ENCODE peak calls at places on chromosome 16, in eight cellular contexts. O is memory B cell; K is colonic mucosa; I is GM12891; L is mucosa of descending colon; E is GM04503; W is ascending aorta; C is activated CD4-positive, alpha-beta T cell treated with anti-CD3 and anti-CD28 coated beads, Interleukin-2, amount 10 ng/mL, durations not matched to agents 7 days and 5 days. U is an unnamed sample.

GRCh38 chr16:50709061-50709695 is 15.8 kb downstream of the NOD2 start:
- DNase-seq in L (no peak), O (no peak), W (no peak), E (no peak), C (no peak), I (no peak), K (no peak), U (no peak)

GRCh38 chr16:56332464-56333079 is 92.8 kb downstream of the AMFR start:
- DNase-seq in L (peak), I (no peak), E (no peak), C (no peak), K (peak), O (no peak), W (no peak), U (no peak)

GRCh38 chr16:17359778-17360177 is 111.0 kb downstream of the XYLT1 start:
- DNase-seq in O (no peak), W (no peak), K (no peak), C (peak), E (no peak), L (no peak), I (no peak), U (peak)

GRCh38 chr16:83955218-83956130 is 2.4 kb downstream of the OSGIN1 start:
- DNase-seq in L (no peak), I (no peak), O (no peak), E (no peak), C (no peak), W (no peak), K (no peak), U (no peak)

GRCh38 chr16:67979955-67980678 is at the start of gene DPEP3:
- DNase-seq in L (no peak), E (no peak), I (no peak), O (no peak), W (no peak), K (no peak), C (no peak), U (no peak)

GRCh38 chr16:89805136-89805905 is 11.1 kb downstream of the FANCA start:
- DNase-seq in I (no peak), L (no peak), W (no peak), C (no peak), O (no peak), E (peak), K (no peak), U (no peak)

GRCh38 chr16:65967376-65967775 is 399.1 kb upstream of the CDH5 start:
- DNase-seq in W (no peak), I (no peak), O (no peak), L (no peak), E (no peak), K (no peak), C (no peak), U (no peak)

GRCh38 chr16:79146-80054 is 1.4 kb downstream of the MPG start:
- DNase-seq in C (no peak), E (no peak), W (no peak), L (no peak), K (no peak), O (no peak), I (no peak), U (no peak)

GRCh38 chr16:75192606-75193264 is 14.2 kb downstream of the CTRB2 start:
- DNase-seq in E (no peak), L (no peak), C (no peak), K (no peak), O (no peak), I (no peak), W (no peak), U (no peak)

GRCh38 chr16:12255473-12255872 is 278.9 kb downstream of the SNX29 start:
- DNase-seq in K (no peak), I (no peak), C (no peak), O (no peak), L (no peak), W (no peak), E (no peak), U (no peak)

GRCh38 chr16:84266451-84266850 is 26.6 kb upstream of the KCNG4 start:
- DNase-seq in C (peak), L (no peak), K (peak), O (no peak), W (no peak), I (peak), E (peak), U (peak)

GRCh38 chr16:11583171-11583570 is 3.5 kb downstream of the LITAF start:
- DNase-seq in K (no peak), W (no peak), L (no peak), E (no peak), O (no peak), C (no peak), I (no peak), U (no peak)

GRCh38 chr16:88353232-88353631 is 29.5 kb upstream of the ZNF469 start:
- DNase-seq in I (no peak), L (peak), O (no peak), E (no peak), C (no peak), K (no peak), W (no peak), U (no peak)

GRCh38 chr16:73172621-73173312 is 124.8 kb upstream of the ZFHX3 start:
- DNase-seq in W (no peak), K (peak), L (peak), I (no peak), O (no peak), C (no peak), E (peak), U (no peak)

GRCh38 chr16:2082171-2082982 is 34.6 kb downstream of the TSC2 start:
- DNase-seq in C (no peak), I (no peak), E (no peak), K (peak), L (peak), O (no peak), W (no peak), U (no peak)

GRCh38 chr16:87132361-87133014 is 184.7 kb downstream of the C16orf95 start:
- DNase-seq in I (no peak), L (no peak), K (no peak), C (no peak), W (no peak), O (no peak), E (peak), U (no peak)

GRCh38 chr16:4825196-4825595 is 21.9 kb downstream of the GLYR1 start:
- DNase-seq in O (no peak), L (no peak), I (no peak), W (no peak), C (no peak), E (no peak), K (no peak), U (no peak)

GRCh38 chr16:19291459-19291858 is 5.9 kb downstream of the CLEC19A start:
- DNase-seq in K (no peak), I (no peak), O (no peak), W (no peak), C (no peak), E (no peak), L (no peak), U (no peak)

GRCh38 chr16:17448640-17449638 is 21.8 kb downstream of the XYLT1 start:
- DNase-seq in L (peak), K (no peak), O (peak), C (peak), I (no peak), W (no peak), E (no peak), U (peak)

GRCh38 chr16:25771812-25772568 is 80.2 kb downstream of the HS3ST4 start:
- DNase-seq in K (no peak), C (no peak), E (no peak), L (no peak), I (no peak), O (no peak), W (no peak), U (no peak)

GRCh38 chr16:66370786-66371684 is 4.5 kb downstream of the CDH5 start:
- DNase-seq in I (no peak), W (no peak), E (no peak), O (no peak), K (no peak), C (no peak), L (no peak), U (no peak)

GRCh38 chr16:14613991-14614390 is 16.1 kb downstream of the PARN start:
- DNase-seq in W (no peak), E (no peak), O (no peak), C (no peak), I (no peak), L (no peak), K (no peak), U (no peak)

GRCh38 chr16:74874912-74875311 is 100.3 kb upstream of the FA2H start:
- DNase-seq in W (no peak), K (no peak), I (no peak), E (no peak), O (no peak), C (no peak), L (no peak), U (no peak)

GRCh38 chr16:3651461-3652372 is 2.8 kb upstream of the DNASE1 start:
- DNase-seq in K (no peak), I (no peak), W (no peak), E (no peak), O (no peak), C (peak), L (peak), U (no peak)

GRCh38 chr16:306911-307370 is 24.0 kb downstream of the PDIA2 start:
- DNase-seq in K (no peak), O (no peak), L (no peak), E (no peak), C (no peak), W (no peak), I (no peak), U (no peak)

GRCh38 chr16:84561291-84561690 is 56.6 kb downstream of the COTL1 start:
- DNase-seq in W (no peak), L (no peak), E (no peak), C (no peak), K (no peak), I (no peak), O (no peak), U (no peak)

GRCh38 chr16:12330977-12331376 is 354.4 kb downstream of the SNX29 start:
- DNase-seq in C (no peak), I (no peak), E (no peak), O (no peak), W (no peak), K (no peak), L (no peak), U (no peak)

GRCh38 chr16:48576927-48577326 is 33.1 kb downstream of the N4BP1 start:
- DNase-seq in O (no peak), L (no peak), K (no peak), W (no peak), E (no peak), C (no peak), I (no peak), U (no peak)